ENCODE peak calls at places on chromosomes 13 and 19, in five cellular contexts. M, T, X, U and Y are unnamed samples.

GRCh38 chr19:41323023-41323422 is 13.1 kb downstream of the CCDC97 start:
- DNase-seq in U (no peak), T (no peak), X (no peak), M (no peak), Y (peak; percentile 58)

GRCh38 chr13:26759907-26760834 is at the start of gene GPR12:
- DNase-seq in X (no peak), U (peak; percentile 39), T (no peak), M (peak; percentile 33), Y (peak; percentile 36)

GRCh38 chr19:47445527-47445926 is 26.2 kb downstream of the SLC8A2 start:
- DNase-seq in M (no peak), T (no peak), X (no peak), U (no peak), Y (no peak)

GRCh38 chr13:47679391-47679790 is 321.7 kb downstream of the SUCLA2 start:
- DNase-seq in X (no peak), T (no peak), U (no peak), M (no peak), Y (peak; percentile 76)

GRCh38 chr19:49881186-49881585 is 3.7 kb downstream of the TBC1D17 start:
- DNase-seq in U (no peak), X (no peak), T (no peak), M (no peak), Y (no peak)

GRCh38 chr19:50417138-50417849 is 1.4 kb upstream of the SPIB start:
- DNase-seq in X (no peak), M (peak; percentile 30), T (no peak), U (no peak), Y (no peak)

GRCh38 chr13:78326608-78327007 is 276.7 kb downstream of the POU4F1 start:
- DNase-seq in T (no peak), U (no peak), M (no peak), X (no peak), Y (peak; percentile 19)

GRCh38 chr13:110306960-110307696 is at the start of the genes COL4A1 and COL4A2:
- DNase-seq in M (peak; percentile 87), T (no peak), U (peak; percentile 91), X (no peak), Y (peak; percentile 79)

GRCh38 chr19:33384983-33385382 is 11.5 kb downstream of the CEBPG start:
- DNase-seq in M (no peak), X (no peak), T (no peak), U (no peak), Y (no peak)

GRCh38 chr19:46065486-46065885 is 24.7 kb upstream of the IGFL4 start:
- DNase-seq in X (no peak), U (no peak), T (no peak), M (no peak), Y (peak; percentile 72)

GRCh38 chr19:51359294-51359693 is 6.9 kb downstream of the ETFB start:
- DNase-seq in U (no peak), T (no peak), M (no peak), X (no peak), Y (peak; percentile 96)

GRCh38 chr19:49680473-49681351 is 3.6 kb downstream of the PRMT1 start:
- DNase-seq in T (peak; percentile 88), X (peak; percentile 56), M (peak; percentile 98), U (peak; percentile 99), Y (peak; percentile 83)

GRCh38 chr13:110826861-110827672 is 87.8 kb downstream of the ANKRD10 start:
- DNase-seq in M (no peak), X (no peak), U (no peak), T (no peak), Y (no peak)

GRCh38 chr13:37386276-37386675 is 212.3 kb downstream of the POSTN start:
- DNase-seq in M (no peak), T (no peak), U (no peak), X (no peak), Y (peak; percentile 56)

GRCh38 chr13:27379694-27380596 is 44.5 kb upstream of the GTF3A start:
- DNase-seq in U (peak; percentile 83), X (peak; percentile 58), T (peak; percentile 6), M (peak; percentile 91), Y (peak; percentile 78)

GRCh38 chr19:2490659-2491058 is 14.7 kb downstream of the GADD45B start:
- DNase-seq in M (no peak), X (no peak), U (no peak), T (no peak), Y (no peak)

GRCh38 chr13:93521307-93521706 is 294.7 kb downstream of the GPC6 start:
- DNase-seq in M (no peak), T (no peak), X (no peak), U (no peak), Y (no peak)

GRCh38 chr13:69579351-69579750 is 528.3 kb upstream of the ATXN8OS start:
- DNase-seq in M (peak; percentile 28), X (no peak), T (peak; percentile 7), U (no peak), Y (no peak)

GRCh38 chr19:21835429-21835809 is 563 bp downstream of the ZNF43 start:
- DNase-seq in U (no peak), T (no peak), M (no peak), X (no peak), Y (no peak)

DNA sequence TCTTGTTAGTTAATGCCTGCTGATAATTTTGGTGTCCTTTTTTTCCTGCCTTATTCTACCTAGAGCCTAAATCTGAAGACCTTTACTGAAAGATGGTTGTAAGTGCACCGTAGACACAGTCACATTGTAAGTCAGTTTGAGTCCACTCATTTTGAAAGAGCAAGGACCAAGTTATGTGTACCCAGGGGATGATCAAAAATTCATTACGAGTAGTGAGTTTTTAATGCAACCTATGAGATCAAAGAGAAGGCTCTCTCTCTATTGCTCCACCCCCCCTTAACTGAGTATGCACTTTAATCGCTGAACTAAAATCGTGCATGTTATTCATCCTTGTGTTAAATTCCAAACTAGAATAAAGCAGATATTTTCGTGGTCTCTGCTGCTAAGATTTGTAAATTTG is 1.8 kb downstream of the RAP2A start:
- DNase-seq in U (no peak), M (no peak), T (peak; percentile 13), X (no peak), Y (peak; percentile 47)
- TF ChIP-seq EZH2phosphoT487 in U (no peak), M (no peak), T (no peak), X (no peak), Y (no peak)

GRCh38 chr19:38120471-38121030 is 103.5 kb downstream of the DPF1 start:
- DNase-seq in T (no peak), M (no peak), U (no peak), X (no peak), Y (no peak)
- H2AFZ ChIP-seq in T (no peak overlapping the region), M (no peak overlapping the region), U (no peak overlapping the region), X (no peak overlapping the region), Y (no peak overlapping the region)

GRCh38 chr13:49084961-49085360 is 109.2 kb downstream of the FNDC3A start:
- DNase-seq in U (no peak), M (no peak), X (no peak), T (no peak), Y (no peak)

GRCh38 chr13:49086711-49087110 is 111.0 kb downstream of the FNDC3A start:
- DNase-seq in T (no peak), M (no peak), X (peak; percentile 6), U (no peak), Y (peak; percentile 76)

DNA sequence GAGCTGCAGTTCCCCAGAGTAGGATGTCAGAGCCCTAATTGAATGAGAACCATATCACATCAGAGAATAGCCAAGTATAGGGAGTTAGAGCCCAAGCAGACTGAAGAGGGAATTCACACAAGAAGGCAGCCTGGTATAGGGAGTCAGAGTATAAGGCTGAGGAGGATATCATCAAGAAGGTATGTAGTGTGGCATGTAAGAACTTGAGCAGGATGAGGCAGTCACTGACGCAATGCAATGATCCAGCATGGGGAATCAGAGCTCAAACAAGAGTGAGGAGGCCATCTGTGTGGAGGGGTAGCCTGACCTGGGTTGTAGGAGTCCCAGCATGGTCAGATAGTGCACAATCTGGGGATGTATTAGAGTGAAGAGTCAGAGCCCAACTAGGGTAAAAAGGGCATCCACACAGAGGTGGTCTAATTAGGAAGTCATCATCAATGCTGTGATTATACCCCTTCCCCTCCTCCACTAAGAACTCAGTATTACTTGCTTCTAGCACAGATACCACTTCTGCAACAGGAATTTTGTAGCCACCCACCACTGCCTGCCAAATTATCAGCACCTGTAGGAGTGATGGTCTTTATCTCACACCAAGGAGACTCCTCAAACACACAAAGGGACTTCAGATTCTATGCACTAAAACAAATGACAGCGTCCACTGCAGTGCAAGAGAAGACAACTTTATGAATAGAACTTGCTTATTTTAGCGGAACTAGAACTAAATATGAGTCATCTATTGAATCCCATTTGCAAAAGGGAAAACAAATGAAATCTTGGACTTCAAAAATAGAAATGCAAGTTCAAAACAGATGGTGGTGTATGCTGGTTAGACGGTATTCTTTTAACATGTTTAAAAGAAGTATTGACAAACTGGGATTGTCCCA is 107.2 kb downstream of the FNDC3A start:
- DNase-seq in M (no peak), T (no peak), U (no peak), X (no peak), Y (peak; percentile 89)
- TF ChIP-seq EZH2phosphoT487 in M (no peak), T (no peak), U (no peak), X (no peak), Y (no peak)

GRCh38 chr19:10478476-10478875 is 24.7 kb downstream of the KEAP1 start:
- DNase-seq in M (no peak), X (no peak), T (no peak), U (no peak), Y (peak; percentile 41)
- H2AFZ ChIP-seq in M (peak overlapping the region; percentile 39), X (peak overlapping the region; percentile 44), T (no peak overlapping the region), U (no peak overlapping the region), Y (no peak overlapping the region)

GRCh38 chr13:34201050-34201913 is 383.3 kb downstream of the RFC3 start:
- DNase-seq in M (no peak), T (no peak), U (no peak), X (no peak), Y (peak; percentile 72)
- TF ChIP-seq EZH2phosphoT487 in M (no peak), T (no peak), U (no peak), X (no peak), Y (no peak)